ENCODE peak calls at places on chromosomes 12 and 14, in nine cellular contexts. X is cardiac muscle cell, Q is choroid plexus epithelial cell, E is hepatocyte, I is esophagus squamous epithelium, O is H1, D is lower lobe of right lung, H is lower leg skin, F is tibial nerve. B is an unnamed sample.

GRCh38 chr14:72450473-72451044 is 443.3 kb downstream of the DPF3 start:
- DNase-seq in E (no peak), I (no peak), Q (no peak), H (no peak), X (no peak), O (no peak), F (no peak), D (no peak), B (no peak)

GRCh38 chr12:93896427-93896826 is 219.3 kb downstream of the CRADD start:
- DNase-seq in I (no peak), D (no peak), Q (peak), F (no peak), X (no peak), H (no peak), O (no peak), E (no peak), B (no peak)

GRCh38 chr12:25087596-25087995 is 107.4 kb downstream of the DNAI7 start:
- DNase-seq in D (no peak), H (no peak), X (no peak), F (no peak), Q (no peak), E (no peak), I (no peak), O (no peak), B (no peak)

GRCh38 chr14:89277229-89277628 is 139.8 kb downstream of the FOXN3 start:
- DNase-seq in F (no peak), E (no peak), D (no peak), Q (no peak), O (no peak), I (no peak), X (no peak), H (no peak), B (no peak)

GRCh38 chr12:113195598-113195997 is 10.1 kb downstream of the RITA1 start:
- DNase-seq in E (no peak), O (no peak), Q (no peak), F (no peak), H (no peak), I (no peak), D (no peak), X (no peak), B (no peak)

GRCh38 chr12:71664411-71665108 is 459 bp downstream of the THAP2 start:
- DNase-seq in H (no peak), F (no peak), D (no peak), X (no peak), I (peak), Q (peak), E (no peak), O (no peak), B (no peak)

GRCh38 chr12:19971881-19972280 is 396.5 kb upstream of the PDE3A start:
- DNase-seq in H (no peak), X (no peak), E (no peak), I (no peak), D (no peak), O (no peak), F (no peak), Q (no peak), B (no peak)

GRCh38 chr14:100297320-100298300 is 8.6 kb downstream of the SLC25A29 start:
- DNase-seq in E (peak), Q (peak), F (peak), I (no peak), O (no peak), H (peak), D (peak), X (no peak), B (no peak)

GRCh38 chr12:104649913-104650312 is 193.2 kb downstream of the CHST11 start:
- DNase-seq in H (no peak), F (no peak), O (no peak), D (no peak), E (no peak), I (no peak), X (no peak), Q (no peak), B (no peak)

GRCh38 chr12:110543252-110543959 is 39.7 kb downstream of the PPTC7 start:
- DNase-seq in H (peak), E (peak), Q (peak), F (peak), I (peak), X (no peak), O (no peak), D (peak), B (no peak)

GRCh38 chr12:8996682-8997405 is 7.5 kb downstream of the KLRG1 start:
- DNase-seq in F (no peak), H (no peak), X (no peak), I (no peak), E (peak), D (no peak), Q (peak), O (no peak), B (no peak)

DNA sequence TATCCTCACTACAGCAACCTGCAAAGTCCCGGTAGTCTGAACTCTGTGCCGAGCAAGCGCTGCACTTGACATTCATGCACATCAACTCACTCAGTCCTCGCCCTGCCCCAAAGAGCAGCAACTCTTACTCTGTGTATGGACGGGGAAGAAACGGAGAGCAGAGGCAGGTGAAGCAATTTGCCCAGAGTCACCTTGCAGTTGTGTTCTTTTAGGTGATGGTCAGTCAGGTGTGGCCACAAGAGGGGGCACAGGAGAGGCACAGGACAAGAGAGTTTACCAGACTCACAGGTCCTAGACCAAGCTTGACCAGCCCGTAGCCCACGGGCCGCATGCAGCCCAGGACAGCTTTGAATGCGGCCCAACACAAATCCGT is 39.1 kb downstream of the TSPAN11 start:
- DNase-seq in I (no peak), F (no peak), E (no peak), D (no peak), Q (peak), O (peak), X (no peak), H (no peak), B (no peak)
- TF ChIP-seq CTCF in I (no peak), F (no peak), E (peak), D (no peak), Q (peak), O (peak), X (peak), H (no peak), B (peak)

GRCh38 chr14:50340945-50341344 is 28.8 kb downstream of the DMAC2L start:
- DNase-seq in F (no peak), H (no peak), X (no peak), E (no peak), O (no peak), Q (no peak), I (no peak), D (no peak), B (no peak)
- TF ChIP-seq CTCF in F (no peak), H (no peak), X (no peak), E (no peak), O (peak), Q (peak), I (no peak), D (no peak), B (no peak)

GRCh38 chr14:24365600-24366374 is 2.2 kb upstream of the NFATC4 start:
- DNase-seq in O (peak), D (peak), Q (peak), F (peak), X (peak), E (peak), I (no peak), H (peak), B (peak)
- TF ChIP-seq CTCF in O (peak), D (peak), Q (peak), F (peak), X (peak), E (peak), I (peak), H (no peak), B (peak)

DNA sequence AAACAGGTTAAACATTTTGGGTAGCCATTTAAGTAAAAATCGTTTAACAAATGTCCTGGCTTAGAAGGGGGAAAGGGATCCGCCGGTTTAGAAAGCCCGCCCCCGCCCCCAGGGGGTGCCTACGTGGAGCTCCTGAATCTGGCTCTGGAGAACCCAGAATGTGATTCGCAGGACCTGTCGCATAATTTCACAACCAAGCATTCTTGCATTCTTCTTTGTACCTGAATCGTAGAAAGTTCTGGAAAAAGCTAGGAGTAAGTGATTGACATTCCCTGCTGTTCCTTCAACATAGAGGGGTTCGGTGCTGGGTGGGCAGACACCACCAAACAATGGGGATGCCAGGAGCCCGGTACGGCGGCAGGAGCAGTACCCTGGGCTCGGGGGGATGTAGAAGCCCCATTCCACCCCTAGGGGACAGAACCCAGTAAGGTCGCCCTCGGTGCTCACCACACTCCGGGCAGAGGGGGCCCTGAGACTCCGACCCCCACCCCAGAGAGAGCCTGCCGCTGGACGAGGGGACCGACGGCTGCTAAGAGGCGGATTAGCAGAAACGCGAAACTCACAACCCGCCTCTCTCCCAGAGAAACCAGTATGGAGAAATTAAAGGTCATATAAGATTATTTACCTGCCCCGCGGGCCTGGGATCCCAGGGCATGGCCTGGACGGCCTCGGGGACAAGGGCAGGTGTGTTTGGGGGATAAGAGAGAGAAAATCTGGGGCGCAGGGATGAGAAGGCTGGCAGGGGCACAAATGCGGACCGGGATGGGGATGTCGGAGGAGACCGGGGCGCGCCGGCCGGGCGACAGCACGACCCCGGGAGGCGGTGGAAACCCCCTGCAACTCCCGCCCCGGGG is 547 bp downstream of the CSRP2 start:
- DNase-seq in X (peak), D (peak), I (no peak), E (peak), F (no peak), H (no peak), O (peak), Q (peak), B (peak)
- TF ChIP-seq CTCF in X (peak), D (peak), I (peak), E (no peak), F (no peak), H (no peak), O (peak), Q (peak), B (peak)

GRCh38 chr12:11685716-11686115 is 36.2 kb downstream of the ETV6 start:
- DNase-seq in D (no peak), Q (peak), F (no peak), X (no peak), O (no peak), H (no peak), I (no peak), E (no peak), B (no peak)
- TF ChIP-seq CTCF in D (no peak), Q (no peak), F (no peak), X (no peak), O (no peak), H (no peak), I (no peak), E (no peak), B (no peak)

GRCh38 chr12:63844391-63845341 is at the start of gene SRGAP1:
- DNase-seq in O (no peak), X (peak), D (peak), H (peak), E (peak), I (no peak), F (peak), Q (peak), B (peak)
- TF ChIP-seq CTCF in O (no peak), X (peak), D (no peak), H (no peak), E (peak), I (no peak), F (no peak), Q (peak), B (no peak)